ENCODE peak calls at places on chromosomes 5 and 9, in six cellular contexts. W is K562; L is pulmonary artery endothelial cell; D is stimulated activated CD8-positive, alpha-beta memory T cell treated with anti-CD3 and anti-CD28 coated beads, Interleukin-4, amount 100 ng/mL, for 1 hour; B is SHP77; F is Panc1. E is an unnamed sample.

GRCh38 chr5:53114988-53115387 is 5.4 kb upstream of the MOCS2 start:
- DNase-seq in B (no peak), W (no peak), L (no peak), F (no peak), D (no peak), E (peak)

GRCh38 chr5:40679998-40680681 is 425 bp downstream of the PTGER4 start:
- DNase-seq in F (no peak), L (no peak), B (peak), D (no peak), W (no peak), E (no peak)

GRCh38 chr9:130933114-130934046 is 5.7 kb downstream of the FIBCD1 start:
- DNase-seq in F (no peak), D (no peak), W (peak), B (no peak), L (no peak), E (no peak)

GRCh38 chr5:90983148-90983547 is 400.0 kb downstream of the ARRDC3 start:
- DNase-seq in F (peak), B (no peak), W (peak), D (no peak), L (no peak), E (no peak)

GRCh38 chr9:98287383-98287782 is 31.9 kb upstream of the TBC1D2 start:
- DNase-seq in F (no peak), L (no peak), W (peak), D (no peak), B (no peak), E (no peak)

GRCh38 chr5:173228639-173229380 is 6.2 kb downstream of the NKX2-5 start:
- DNase-seq in D (no peak), W (no peak), F (no peak), B (no peak), L (no peak), E (no peak)

GRCh38 chr9:87535817-87536539 is 38.3 kb downstream of the DAPK1 start:
- DNase-seq in F (no peak), D (no peak), B (no peak), W (no peak), L (no peak), E (no peak)

GRCh38 chr9:78368236-78368635 is 71.3 kb downstream of the PSAT1 start:
- DNase-seq in D (no peak), W (no peak), L (no peak), B (no peak), F (no peak), E (no peak)

GRCh38 chr9:36258170-36258988 is at the start of gene GNE:
- DNase-seq in F (peak), W (peak), L (peak), D (peak), B (no peak), E (peak)

GRCh38 chr9:134165357-134166315 is 1.3 kb upstream of the RNU6ATAC start:
- DNase-seq in W (peak), D (no peak), F (no peak), B (no peak), L (no peak), E (no peak)